ENCODE peak calls at places on chromosomes 6 and 20, in ten cellular contexts. One of them, this sample, is unnamed.

GRCh38 chr20:1876975-1877603 is 18.1 kb upstream of the SIRPA start:
- DNase-seq in ACHN: no peak
- DNase-seq in T-cell: no peak
- DNase-seq in NCI-H510A treated with DMSO at 0.1 percent for 48 hours: no peak
- DNase-seq in CD8-positive, alpha-beta T cell: no peak
- DNase-seq in CD8-positive, alpha-beta memory T cell: no peak
- DNase-seq in SK-N-SH: peak
- DNase-seq in AG20443: peak
- DNase-seq in naive thymus-derived CD8-positive, alpha-beta T cell: no peak
- DNase-seq in C1 segment of cervical spinal cord: no peak
- DNase-seq in this sample: no peak

GRCh38 chr20:6882911-6883310 is 115.4 kb downstream of the BMP2 start:
- DNase-seq in ACHN: no peak
- DNase-seq in T-cell: no peak
- DNase-seq in NCI-H510A treated with DMSO at 0.1 percent for 48 hours: no peak
- DNase-seq in CD8-positive, alpha-beta T cell: no peak
- DNase-seq in CD8-positive, alpha-beta memory T cell: no peak
- DNase-seq in SK-N-SH: no peak
- DNase-seq in AG20443: no peak
- DNase-seq in naive thymus-derived CD8-positive, alpha-beta T cell: no peak
- DNase-seq in C1 segment of cervical spinal cord: no peak
- DNase-seq in this sample: no peak

GRCh38 chr6:158474961-158475343 is 84.9 kb upstream of the TMEM181 start:
- DNase-seq in ACHN: no peak
- DNase-seq in T-cell: no peak
- DNase-seq in NCI-H510A treated with DMSO at 0.1 percent for 48 hours: peak
- DNase-seq in CD8-positive, alpha-beta T cell: no peak
- DNase-seq in CD8-positive, alpha-beta memory T cell: no peak
- DNase-seq in SK-N-SH: no peak
- DNase-seq in AG20443: peak
- DNase-seq in naive thymus-derived CD8-positive, alpha-beta T cell: no peak
- DNase-seq in C1 segment of cervical spinal cord: no peak
- DNase-seq in this sample: no peak

GRCh38 chr6:32086661-32087573 is 22.2 kb downstream of the TNXB start:
- DNase-seq in ACHN: peak
- DNase-seq in T-cell: no peak
- DNase-seq in NCI-H510A treated with DMSO at 0.1 percent for 48 hours: no peak
- DNase-seq in CD8-positive, alpha-beta T cell: no peak
- DNase-seq in CD8-positive, alpha-beta memory T cell: no peak
- DNase-seq in SK-N-SH: no peak
- DNase-seq in AG20443: peak
- DNase-seq in naive thymus-derived CD8-positive, alpha-beta T cell: no peak
- DNase-seq in C1 segment of cervical spinal cord: no peak
- DNase-seq in this sample: no peak

GRCh38 chr6:11815231-11815630 is 36.6 kb upstream of the ADTRP start:
- DNase-seq in ACHN: peak
- DNase-seq in T-cell: no peak
- DNase-seq in NCI-H510A treated with DMSO at 0.1 percent for 48 hours: no peak
- DNase-seq in CD8-positive, alpha-beta T cell: no peak
- DNase-seq in CD8-positive, alpha-beta memory T cell: no peak
- DNase-seq in SK-N-SH: no peak
- DNase-seq in AG20443: peak
- DNase-seq in naive thymus-derived CD8-positive, alpha-beta T cell: no peak
- DNase-seq in C1 segment of cervical spinal cord: no peak
- DNase-seq in this sample: no peak

GRCh38 chr20:45951474-45951873 is 17.0 kb downstream of the PCIF1 start:
- DNase-seq in ACHN: no peak
- DNase-seq in T-cell: no peak
- DNase-seq in NCI-H510A treated with DMSO at 0.1 percent for 48 hours: peak
- DNase-seq in CD8-positive, alpha-beta T cell: no peak
- DNase-seq in CD8-positive, alpha-beta memory T cell: no peak
- DNase-seq in SK-N-SH: no peak
- DNase-seq in AG20443: no peak
- DNase-seq in naive thymus-derived CD8-positive, alpha-beta T cell: no peak
- DNase-seq in C1 segment of cervical spinal cord: no peak
- DNase-seq in this sample: no peak

GRCh38 chr6:113857565-113858066 is 471 bp downstream of the MARCKS start:
- DNase-seq in ACHN: no peak
- DNase-seq in T-cell: no peak
- DNase-seq in NCI-H510A treated with DMSO at 0.1 percent for 48 hours: no peak
- DNase-seq in CD8-positive, alpha-beta T cell: no peak
- DNase-seq in CD8-positive, alpha-beta memory T cell: no peak
- DNase-seq in SK-N-SH: peak
- DNase-seq in AG20443: peak
- DNase-seq in naive thymus-derived CD8-positive, alpha-beta T cell: no peak
- DNase-seq in C1 segment of cervical spinal cord: peak
- DNase-seq in this sample: no peak

GRCh38 chr20:44448753-44449546 is 26.7 kb upstream of the TTPAL start:
- DNase-seq in ACHN: peak
- DNase-seq in T-cell: no peak
- DNase-seq in NCI-H510A treated with DMSO at 0.1 percent for 48 hours: no peak
- DNase-seq in CD8-positive, alpha-beta T cell: no peak
- DNase-seq in CD8-positive, alpha-beta memory T cell: no peak
- DNase-seq in SK-N-SH: peak
- DNase-seq in AG20443: no peak
- DNase-seq in naive thymus-derived CD8-positive, alpha-beta T cell: no peak
- DNase-seq in C1 segment of cervical spinal cord: no peak
- DNase-seq in this sample: no peak

GRCh38 chr6:10237284-10238043 is 177.4 kb downstream of the TFAP2A start:
- DNase-seq in ACHN: peak
- DNase-seq in T-cell: no peak
- DNase-seq in NCI-H510A treated with DMSO at 0.1 percent for 48 hours: no peak
- DNase-seq in CD8-positive, alpha-beta T cell: no peak
- DNase-seq in CD8-positive, alpha-beta memory T cell: no peak
- DNase-seq in SK-N-SH: no peak
- DNase-seq in AG20443: peak
- DNase-seq in naive thymus-derived CD8-positive, alpha-beta T cell: no peak
- DNase-seq in C1 segment of cervical spinal cord: no peak
- DNase-seq in this sample: no peak

GRCh38 chr20:47660602-47660905 is 124.7 kb downstream of the SULF2 start:
- DNase-seq in ACHN: no peak
- DNase-seq in T-cell: no peak
- DNase-seq in NCI-H510A treated with DMSO at 0.1 percent for 48 hours: no peak
- DNase-seq in CD8-positive, alpha-beta T cell: no peak
- DNase-seq in CD8-positive, alpha-beta memory T cell: no peak
- DNase-seq in SK-N-SH: no peak
- DNase-seq in AG20443: no peak
- DNase-seq in naive thymus-derived CD8-positive, alpha-beta T cell: no peak
- DNase-seq in C1 segment of cervical spinal cord: no peak
- DNase-seq in this sample: no peak

GRCh38 chr20:62651285-62652021 is 9.2 kb downstream of the SLCO4A1 start:
- DNase-seq in ACHN: no peak
- DNase-seq in T-cell: peak
- DNase-seq in NCI-H510A treated with DMSO at 0.1 percent for 48 hours: no peak
- DNase-seq in CD8-positive, alpha-beta T cell: peak
- DNase-seq in CD8-positive, alpha-beta memory T cell: peak
- DNase-seq in SK-N-SH: peak
- DNase-seq in AG20443: no peak
- DNase-seq in naive thymus-derived CD8-positive, alpha-beta T cell: peak
- DNase-seq in C1 segment of cervical spinal cord: no peak
- DNase-seq in this sample: no peak

GRCh38 chr20:4130404-4131189 is 115.2 kb upstream of the RNF24 start:
- DNase-seq in ACHN: peak
- DNase-seq in T-cell: no peak
- DNase-seq in NCI-H510A treated with DMSO at 0.1 percent for 48 hours: no peak
- DNase-seq in CD8-positive, alpha-beta T cell: no peak
- DNase-seq in CD8-positive, alpha-beta memory T cell: no peak
- DNase-seq in SK-N-SH: no peak
- DNase-seq in AG20443: peak
- DNase-seq in naive thymus-derived CD8-positive, alpha-beta T cell: no peak
- DNase-seq in C1 segment of cervical spinal cord: no peak
- DNase-seq in this sample: no peak

GRCh38 chr6:18978330-18979128 is 591.4 kb downstream of the RNF144B start:
- DNase-seq in ACHN: no peak
- DNase-seq in T-cell: no peak
- DNase-seq in NCI-H510A treated with DMSO at 0.1 percent for 48 hours: peak
- DNase-seq in CD8-positive, alpha-beta T cell: no peak
- DNase-seq in CD8-positive, alpha-beta memory T cell: no peak
- DNase-seq in SK-N-SH: no peak
- DNase-seq in AG20443: peak
- DNase-seq in naive thymus-derived CD8-positive, alpha-beta T cell: no peak
- DNase-seq in C1 segment of cervical spinal cord: no peak
- DNase-seq in this sample: no peak

GRCh38 chr20:57225830-57226229 is 40.6 kb downstream of the BMP7 start:
- DNase-seq in ACHN: no peak
- DNase-seq in T-cell: no peak
- DNase-seq in NCI-H510A treated with DMSO at 0.1 percent for 48 hours: no peak
- DNase-seq in CD8-positive, alpha-beta T cell: no peak
- DNase-seq in CD8-positive, alpha-beta memory T cell: no peak
- DNase-seq in SK-N-SH: no peak
- DNase-seq in AG20443: no peak
- DNase-seq in naive thymus-derived CD8-positive, alpha-beta T cell: no peak
- DNase-seq in C1 segment of cervical spinal cord: no peak
- DNase-seq in this sample: no peak

GRCh38 chr20:20366896-20367680 is 816 bp upstream of the INSM1 start:
- DNase-seq in ACHN: no peak
- DNase-seq in T-cell: no peak
- DNase-seq in NCI-H510A treated with DMSO at 0.1 percent for 48 hours: no peak
- DNase-seq in CD8-positive, alpha-beta T cell: no peak
- DNase-seq in CD8-positive, alpha-beta memory T cell: no peak
- DNase-seq in SK-N-SH: peak
- DNase-seq in AG20443: no peak
- DNase-seq in naive thymus-derived CD8-positive, alpha-beta T cell: no peak
- DNase-seq in C1 segment of cervical spinal cord: no peak
- DNase-seq in this sample: no peak

GRCh38 chr6:90008908-90009501 is 114.7 kb downstream of the GJA10 start:
- DNase-seq in ACHN: no peak
- DNase-seq in T-cell: no peak
- DNase-seq in NCI-H510A treated with DMSO at 0.1 percent for 48 hours: no peak
- DNase-seq in CD8-positive, alpha-beta T cell: no peak
- DNase-seq in CD8-positive, alpha-beta memory T cell: no peak
- DNase-seq in SK-N-SH: no peak
- DNase-seq in AG20443: no peak
- DNase-seq in naive thymus-derived CD8-positive, alpha-beta T cell: no peak
- DNase-seq in C1 segment of cervical spinal cord: no peak
- DNase-seq in this sample: no peak

GRCh38 chr20:62942456-62942855 is 4.5 kb downstream of the GID8 start:
- DNase-seq in ACHN: no peak
- DNase-seq in T-cell: no peak
- DNase-seq in NCI-H510A treated with DMSO at 0.1 percent for 48 hours: no peak
- DNase-seq in CD8-positive, alpha-beta T cell: no peak
- DNase-seq in CD8-positive, alpha-beta memory T cell: no peak
- DNase-seq in SK-N-SH: no peak
- DNase-seq in AG20443: no peak
- DNase-seq in naive thymus-derived CD8-positive, alpha-beta T cell: no peak
- DNase-seq in C1 segment of cervical spinal cord: no peak
- DNase-seq in this sample: no peak

GRCh38 chr6:1393641-1394283 is 4.4 kb downstream of the FOXF2 start:
- DNase-seq in ACHN: no peak
- DNase-seq in T-cell: no peak
- DNase-seq in NCI-H510A treated with DMSO at 0.1 percent for 48 hours: no peak
- DNase-seq in CD8-positive, alpha-beta T cell: no peak
- DNase-seq in CD8-positive, alpha-beta memory T cell: no peak
- DNase-seq in SK-N-SH: no peak
- DNase-seq in AG20443: no peak
- DNase-seq in naive thymus-derived CD8-positive, alpha-beta T cell: no peak
- DNase-seq in C1 segment of cervical spinal cord: no peak
- DNase-seq in this sample: no peak

GRCh38 chr6:12538881-12539357 is 177.6 kb upstream of the PHACTR1 start:
- DNase-seq in ACHN: no peak
- DNase-seq in T-cell: no peak
- DNase-seq in NCI-H510A treated with DMSO at 0.1 percent for 48 hours: no peak
- DNase-seq in CD8-positive, alpha-beta T cell: no peak
- DNase-seq in CD8-positive, alpha-beta memory T cell: no peak
- DNase-seq in SK-N-SH: no peak
- DNase-seq in AG20443: peak
- DNase-seq in naive thymus-derived CD8-positive, alpha-beta T cell: no peak
- DNase-seq in C1 segment of cervical spinal cord: no peak
- DNase-seq in this sample: no peak

GRCh38 chr20:61803903-61804804 is 261.5 kb downstream of the TAF4 start:
- DNase-seq in ACHN: no peak
- DNase-seq in T-cell: no peak
- DNase-seq in NCI-H510A treated with DMSO at 0.1 percent for 48 hours: no peak
- DNase-seq in CD8-positive, alpha-beta T cell: no peak
- DNase-seq in CD8-positive, alpha-beta memory T cell: no peak
- DNase-seq in SK-N-SH: no peak
- DNase-seq in AG20443: peak
- DNase-seq in naive thymus-derived CD8-positive, alpha-beta T cell: no peak
- DNase-seq in C1 segment of cervical spinal cord: no peak
- DNase-seq in this sample: no peak

GRCh38 chr6:100202417-100203194 is 208.6 kb upstream of the MCHR2 start:
- DNase-seq in ACHN: peak
- DNase-seq in T-cell: no peak
- DNase-seq in NCI-H510A treated with DMSO at 0.1 percent for 48 hours: no peak
- DNase-seq in CD8-positive, alpha-beta T cell: no peak
- DNase-seq in CD8-positive, alpha-beta memory T cell: no peak
- DNase-seq in SK-N-SH: no peak
- DNase-seq in AG20443: peak
- DNase-seq in naive thymus-derived CD8-positive, alpha-beta T cell: no peak
- DNase-seq in C1 segment of cervical spinal cord: no peak
- DNase-seq in this sample: peak

GRCh38 chr6:159038914-159039884 is 5.6 kb downstream of the TAGAP start:
- DNase-seq in ACHN: no peak
- DNase-seq in T-cell: no peak
- DNase-seq in NCI-H510A treated with DMSO at 0.1 percent for 48 hours: no peak
- DNase-seq in CD8-positive, alpha-beta T cell: no peak
- DNase-seq in CD8-positive, alpha-beta memory T cell: no peak
- DNase-seq in SK-N-SH: no peak
- DNase-seq in AG20443: peak
- DNase-seq in naive thymus-derived CD8-positive, alpha-beta T cell: no peak
- DNase-seq in C1 segment of cervical spinal cord: no peak
- DNase-seq in this sample: no peak

GRCh38 chr6:33620158-33620583 is 951 bp upstream of the ITPR3 start:
- DNase-seq in ACHN: peak
- DNase-seq in T-cell: no peak
- DNase-seq in NCI-H510A treated with DMSO at 0.1 percent for 48 hours: peak
- DNase-seq in CD8-positive, alpha-beta T cell: no peak
- DNase-seq in CD8-positive, alpha-beta memory T cell: no peak
- DNase-seq in SK-N-SH: peak
- DNase-seq in AG20443: peak
- DNase-seq in naive thymus-derived CD8-positive, alpha-beta T cell: no peak
- DNase-seq in C1 segment of cervical spinal cord: no peak
- DNase-seq in this sample: no peak

GRCh38 chr6:12278915-12279314 is 11.2 kb upstream of the EDN1 start:
- DNase-seq in ACHN: no peak
- DNase-seq in T-cell: no peak
- DNase-seq in NCI-H510A treated with DMSO at 0.1 percent for 48 hours: no peak
- DNase-seq in CD8-positive, alpha-beta T cell: no peak
- DNase-seq in CD8-positive, alpha-beta memory T cell: no peak
- DNase-seq in SK-N-SH: no peak
- DNase-seq in AG20443: no peak
- DNase-seq in naive thymus-derived CD8-positive, alpha-beta T cell: no peak
- DNase-seq in C1 segment of cervical spinal cord: no peak
- DNase-seq in this sample: no peak

GRCh38 chr6:32973934-32974333 is 5.5 kb downstream of the BRD2 start:
- DNase-seq in ACHN: peak
- DNase-seq in T-cell: no peak
- DNase-seq in NCI-H510A treated with DMSO at 0.1 percent for 48 hours: no peak
- DNase-seq in CD8-positive, alpha-beta T cell: no peak
- DNase-seq in CD8-positive, alpha-beta memory T cell: peak
- DNase-seq in SK-N-SH: peak
- DNase-seq in AG20443: peak
- DNase-seq in naive thymus-derived CD8-positive, alpha-beta T cell: peak
- DNase-seq in C1 segment of cervical spinal cord: no peak
- DNase-seq in this sample: peak

This sample was measured in fibroblast of the conjunctiva.